ENCODE peak calls at places on chromosome 1, in four cellular contexts. Q is A549, V is dorsolateral prefrontal cortex, P is tibial nerve. G is an unnamed sample.
A peak's percentile ranks its signal among the peaks of the same experiment; 100 is the strongest.

GRCh38 chr1:33633019-33633801 is 160.8 kb downstream of the ZSCAN20 start:
- DNase-seq in Q (peak; percentile 56), V (peak; percentile 95), P (peak; percentile 86), G (peak; percentile 71)

GRCh38 chr1:59680044-59680443 is 134.7 kb upstream of the HOOK1 start:
- DNase-seq in Q (no peak), V (no peak), P (no peak), G (no peak)

GRCh38 chr1:206469933-206470691 is at the start of gene IKBKE:
- DNase-seq in Q (peak; percentile 96), V (peak; percentile 43), P (no peak), G (peak; percentile 89)

GRCh38 chr1:161721738-161722343 is 497 bp downstream of the FCRLB start:
- DNase-seq in Q (peak; percentile 30), V (no peak), P (no peak), G (peak; percentile 43)

GRCh38 chr1:42392923-42393848 is 12.6 kb downstream of the RIMKLA start:
- DNase-seq in Q (no peak), V (no peak), P (no peak), G (no peak)

GRCh38 chr1:179121159-179121938 is 39.5 kb downstream of the TOR3A start:
- DNase-seq in Q (peak; percentile 40), V (no peak), P (no peak), G (no peak)

GRCh38 chr1:202192770-202193613 is 607 bp upstream of the LGR6 start:
- DNase-seq in Q (peak; percentile 64), V (peak; percentile 42), P (no peak), G (peak; percentile 67)

GRCh38 chr1:245153645-245154428 is 948 bp upstream of the KIF26B start:
- DNase-seq in Q (peak; percentile 46), V (peak; percentile 7), P (no peak), G (peak; percentile 5)

GRCh38 chr1:99992760-99993467 is 23.1 kb downstream of the SLC35A3 start:
- DNase-seq in Q (no peak), V (no peak), P (no peak), G (no peak)

GRCh38 chr1:24341260-24341659 is 22.1 kb downstream of the GRHL3 start:
- DNase-seq in Q (no peak), V (no peak), P (no peak), G (no peak)

GRCh38 chr1:215844266-215844665 is 277.2 kb downstream of the KCTD3 start:
- DNase-seq in Q (no peak), V (no peak), P (no peak), G (no peak)

GRCh38 chr1:21669287-21670058 is at the start of gene RAP1GAP:
- DNase-seq in Q (no peak), V (peak; percentile 58), P (no peak), G (no peak)

GRCh38 chr1:9643351-9644256 is 7.9 kb upstream of the PIK3CD start:
- DNase-seq in Q (no peak), V (no peak), P (no peak), G (no peak)

GRCh38 chr1:37108596-37109188 is 74.4 kb upstream of the GRIK3 start:
- DNase-seq in Q (no peak), V (no peak), P (no peak), G (no peak)

DNA sequence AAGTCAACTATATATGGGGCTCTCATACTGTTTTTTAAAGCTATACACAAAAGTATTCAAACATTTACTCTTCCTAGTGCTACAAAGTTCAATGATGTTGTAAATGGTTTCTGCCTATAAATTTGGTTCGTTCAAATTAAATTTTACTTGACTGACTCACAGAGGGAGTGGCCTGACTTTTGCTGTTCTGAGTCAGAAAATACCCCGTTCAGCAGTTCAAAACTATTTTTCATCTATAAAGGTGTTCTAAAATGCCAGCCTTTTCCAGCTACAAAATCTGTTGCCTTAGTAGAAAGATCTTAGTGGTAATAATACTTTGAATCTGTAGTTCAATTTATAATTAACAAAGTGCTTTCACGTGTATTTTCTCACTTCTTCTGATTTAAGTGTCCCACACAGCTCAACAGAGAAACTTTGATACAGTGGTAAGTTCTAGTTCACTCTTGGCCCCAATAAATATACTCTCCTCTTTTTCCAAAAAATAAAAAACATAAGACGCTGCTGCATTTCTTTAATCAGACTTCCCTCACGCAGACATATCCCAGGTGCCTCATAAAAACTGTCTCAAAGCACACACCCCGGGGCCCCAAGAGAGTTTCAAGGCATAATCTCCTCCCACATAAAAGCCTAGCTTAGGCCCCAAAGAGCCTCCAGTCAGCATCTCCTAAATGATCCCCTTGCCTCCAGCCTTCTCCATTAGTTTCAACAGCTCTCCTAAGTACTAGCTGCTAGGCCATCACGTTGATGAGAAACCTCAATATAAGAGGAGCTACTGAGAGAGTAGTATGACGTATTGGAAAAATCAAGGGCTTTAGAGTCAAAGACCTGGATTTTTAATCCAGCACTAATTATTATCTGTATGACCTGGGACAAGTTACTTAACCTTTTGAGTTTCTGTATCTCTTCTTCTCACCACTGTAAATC is 3.2 kb downstream of the PTP4A2 start:
- DNase-seq in Q (no peak), V (no peak), P (no peak), G (peak; percentile 50)
- H3K27ac ChIP-seq in Q (peak overlapping the region; percentile 99), V (peak overlapping the region; percentile 62), P (peak overlapping the region; percentile 98), G (peak overlapping the region; percentile 80)

DNA sequence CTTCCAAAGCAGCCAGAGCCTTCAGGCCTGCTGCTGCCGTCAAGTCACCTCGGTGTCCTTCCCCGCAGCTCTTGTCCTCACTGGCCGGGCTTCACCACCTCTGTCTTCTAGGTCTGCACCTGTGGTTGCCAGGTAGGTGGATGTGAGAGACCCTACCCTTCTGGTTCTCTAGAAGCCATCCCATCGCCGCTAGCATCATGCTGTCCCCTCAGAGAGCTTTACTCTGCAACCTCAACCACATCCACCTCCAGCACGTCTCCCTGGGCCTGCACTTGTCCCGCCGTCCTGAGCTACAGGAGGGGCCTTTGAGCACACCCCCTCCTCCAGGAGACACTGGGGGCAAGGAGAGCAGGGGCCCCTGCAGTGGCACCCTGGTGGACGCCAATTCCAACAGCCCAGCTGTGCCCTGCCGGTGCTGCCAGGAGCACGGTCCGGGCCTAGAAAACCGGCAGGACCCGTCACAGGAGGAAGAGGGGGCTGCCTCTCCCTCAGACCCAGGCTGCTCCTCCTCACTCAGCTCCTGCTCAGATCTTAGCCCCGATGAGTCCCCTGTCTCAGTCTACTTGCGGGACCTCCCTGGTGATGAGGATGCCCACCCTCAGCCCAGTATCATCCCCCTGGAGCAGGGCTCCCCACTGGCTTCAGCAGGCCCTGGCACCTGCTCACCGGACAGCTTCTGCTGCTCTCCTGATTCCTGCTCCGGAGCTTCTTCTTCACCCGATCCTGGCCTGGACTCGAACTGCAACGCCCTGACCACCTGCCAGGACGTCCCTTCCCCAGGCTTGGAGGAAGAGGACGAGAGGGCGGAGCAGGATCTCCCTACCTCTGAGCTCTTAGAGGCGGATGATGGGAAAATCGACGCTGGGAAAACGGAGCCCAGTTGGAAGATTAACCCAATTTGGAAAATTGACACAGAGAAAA is 1.1 kb downstream of the RUSC1 start:
- DNase-seq in Q (no peak), V (no peak), P (no peak), G (no peak)
- TF ChIP-seq CTCF in Q (no peak), V (no peak), P (no peak), G (no peak)

GRCh38 chr1:40986929-40987328 is 7.4 kb downstream of the CTPS1 start:
- DNase-seq in Q (no peak), V (no peak), P (no peak), G (no peak)
- H3K27ac ChIP-seq in Q (peak overlapping the region; percentile 44), V (peak overlapping the region; percentile 18), P (no peak overlapping the region), G (no peak overlapping the region)

GRCh38 chr1:75461808-75462325 is 149.0 kb downstream of the SLC44A5 start:
- DNase-seq in Q (no peak), V (no peak), P (no peak), G (no peak)
- TF ChIP-seq CTCF in Q (no peak), V (no peak), P (no peak), G (no peak)

DNA sequence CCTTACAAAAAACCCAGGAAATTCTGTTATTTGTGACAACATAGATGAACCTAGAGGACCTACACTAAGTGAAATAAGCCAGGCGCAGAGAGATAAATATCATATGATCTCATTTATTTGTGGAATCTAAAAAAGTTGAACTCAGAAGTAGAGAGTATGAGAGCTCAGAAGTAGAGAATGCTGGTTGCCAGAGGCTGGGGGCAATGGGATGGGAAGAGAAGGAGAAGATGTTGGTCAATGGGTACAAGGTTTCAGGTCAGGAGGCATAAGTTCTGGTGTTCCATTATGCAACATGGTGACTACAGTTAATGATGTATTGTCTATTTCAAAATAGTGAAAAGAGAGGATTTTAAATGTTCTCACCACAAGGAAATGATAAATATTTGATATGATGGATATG is 259.1 kb upstream of the POU3F1 start:
- DNase-seq in Q (no peak), V (no peak), P (no peak), G (no peak)
- H3K27ac ChIP-seq in Q (no peak overlapping the region), V (no peak overlapping the region), P (no peak overlapping the region), G (no peak overlapping the region)

GRCh38 chr1:233393084-233393840 is 65.7 kb downstream of the MAP3K21 start:
- DNase-seq in Q (no peak), V (no peak), P (no peak), G (no peak)

GRCh38 chr1:233393926-233394680 is 66.6 kb downstream of the MAP3K21 start:
- DNase-seq in Q (no peak), V (no peak), P (no peak), G (no peak)

GRCh38 chr1:233391338-233391737 is 63.8 kb downstream of the MAP3K21 start:
- DNase-seq in Q (no peak), V (no peak), P (no peak), G (no peak)

GRCh38 chr1:233395852-233396646 is 68.5 kb downstream of the MAP3K21 start:
- DNase-seq in Q (no peak), V (no peak), P (no peak), G (no peak)

GRCh38 chr1:233394860-233395717 is 67.6 kb downstream of the MAP3K21 start:
- DNase-seq in Q (peak; percentile 61), V (no peak), P (no peak), G (peak; percentile 68)
- TF ChIP-seq CTCF in Q (peak; percentile 92), V (peak; percentile 73), P (peak; percentile 48), G (peak; percentile 89)

DNA sequence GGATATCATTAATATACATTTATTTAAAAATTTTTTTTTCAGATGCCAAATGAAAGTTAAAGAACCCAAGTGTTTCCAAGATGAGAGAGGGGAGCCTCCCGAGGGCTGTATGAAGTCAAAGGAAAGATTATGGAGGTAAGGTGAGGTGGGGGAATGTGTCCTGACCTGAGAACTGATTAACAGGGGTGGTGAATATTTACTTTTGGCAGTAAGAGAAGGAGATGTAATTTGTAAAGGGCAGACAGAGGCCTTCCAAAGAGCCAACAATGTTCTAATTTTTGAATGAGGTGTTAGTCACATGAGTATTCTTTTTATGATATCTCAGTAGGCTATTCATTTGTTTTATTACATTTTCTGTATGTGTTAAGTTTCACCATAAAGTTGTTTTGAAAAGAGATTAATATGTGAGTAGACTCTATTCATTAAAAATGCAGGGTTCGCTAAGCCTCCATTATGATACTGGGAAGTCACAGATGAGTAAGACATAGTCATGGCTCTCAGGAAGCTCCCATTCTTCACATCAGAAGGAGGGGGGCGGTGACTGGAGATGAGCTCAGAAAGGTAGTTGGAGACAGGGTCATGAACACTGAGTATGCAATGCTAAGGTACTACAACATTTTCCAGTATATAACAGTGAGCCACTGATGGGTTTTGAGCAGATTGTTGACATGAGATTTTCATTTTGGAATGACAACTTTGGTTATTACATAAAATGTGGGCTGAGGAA is 62.4 kb upstream of the TNFSF18 start:
- DNase-seq in Q (no peak), V (no peak), P (no peak), G (peak; percentile 68)
- H3K27ac ChIP-seq in Q (no peak overlapping the region), V (no peak overlapping the region), P (no peak overlapping the region), G (peak overlapping the region; percentile 35)

DNA sequence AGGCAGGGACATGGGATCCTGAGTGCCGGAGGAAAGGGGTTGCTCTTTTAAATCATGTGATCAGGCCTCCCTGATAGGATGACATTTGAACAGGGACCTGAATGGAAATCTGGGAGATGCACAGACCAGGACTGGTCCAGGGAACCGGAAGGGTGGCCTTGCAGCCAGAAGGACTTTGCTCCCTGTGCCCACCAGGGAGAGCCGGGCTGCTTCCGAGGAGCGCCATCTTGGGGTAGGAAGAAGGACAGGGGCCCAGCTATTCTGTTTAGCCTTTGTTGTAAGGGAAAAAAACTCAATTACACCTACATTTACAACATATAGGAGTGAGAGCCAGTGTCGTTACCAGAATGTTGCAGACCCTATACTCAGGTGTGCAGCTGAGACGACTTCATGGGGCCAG is 5.5 kb downstream of the KLHDC7A start:
- DNase-seq in Q (no peak), V (no peak), P (no peak), G (no peak)
- TF ChIP-seq CTCF in Q (no peak), V (no peak), P (no peak), G (no peak)